ENCODE peak calls at places on chromosomes 2 and 18, in four cellular contexts. D is heart right ventricle, A is GM23248, N is adrenal gland. K is an unnamed sample. For H3K4me1, the result is how much of the 10 kb centered on the place peaks cover.

GRCh38 chr2:197236816-197237215 is 73.8 kb downstream of the ANKRD44 start:
- DNase-seq in D (no peak), N (no peak), A (no peak), K (no peak)

GRCh38 chr2:127032601-127033000 is 74.4 kb downstream of the BIN1 start:
- DNase-seq in N (no peak), A (peak), D (no peak), K (no peak)

GRCh38 chr2:219000569-219000960 is 7.3 kb upstream of the CRYBA2 start:
- DNase-seq in D (no peak), N (no peak), A (no peak), K (no peak)

GRCh38 chr2:205540066-205540465 is 142.2 kb upstream of the NRP2 start:
- DNase-seq in D (no peak), N (no peak), A (no peak), K (no peak)

GRCh38 chr2:204325468-204325867 is 219.8 kb upstream of the PARD3B start:
- DNase-seq in N (peak), A (peak), D (peak), K (no peak)

GRCh38 chr2:124609667-124610066 is 584.6 kb downstream of the CNTNAP5 start:
- DNase-seq in A (no peak), D (no peak), N (no peak), K (no peak)

GRCh38 chr2:11863103-11863502 is 116.7 kb downstream of the LPIN1 start:
- DNase-seq in D (no peak), N (no peak), A (no peak), K (no peak)

GRCh38 chr2:211349031-211349430 is 792.6 kb downstream of the CPS1 start:
- DNase-seq in D (no peak), A (no peak), N (no peak), K (no peak)

GRCh38 chr2:222024934-222025890 is 273.6 kb downstream of the PAX3 start:
- DNase-seq in A (peak), N (no peak), D (no peak), K (no peak)

GRCh38 chr2:767944-768343 is 90.7 kb upstream of the TMEM18 start:
- DNase-seq in N (no peak), A (no peak), D (no peak), K (no peak)

GRCh38 chr2:62410015-62410453 is 96.0 kb downstream of the TMEM17 start:
- DNase-seq in N (no peak), D (peak), A (no peak), K (no peak)

GRCh38 chr2:30185175-30185574 is 38.4 kb downstream of the YPEL5 start:
- DNase-seq in N (no peak), A (peak), D (no peak), K (no peak)

GRCh38 chr2:231455222-231455621 is 9.1 kb downstream of the NCL start:
- DNase-seq in N (no peak), D (no peak), A (no peak), K (no peak)

GRCh38 chr2:171723724-171724683 is 36.7 kb downstream of the DYNC1I2 start:
- DNase-seq in N (no peak), D (no peak), A (no peak), K (no peak)

GRCh38 chr2:20516646-20517341 is 69.9 kb downstream of the RHOB start:
- DNase-seq in A (peak), N (peak), D (no peak), K (no peak)

GRCh38 chr2:105749583-105750399 is 5.1 kb downstream of the NCK2 start:
- DNase-seq in N (peak), D (no peak), A (no peak), K (no peak)
- H3K4me1 ChIP-seq in N (under half), D (half or more), A (under half), K (half or more)

GRCh38 chr2:100252811-100253698 is 69.2 kb downstream of the LONRF2 start:
- DNase-seq in A (no peak), D (no peak), N (no peak), K (peak)
- H3K4me1 ChIP-seq in A (under half), D (under half), N (under half), K (under half)

GRCh38 chr2:75605770-75606535 is 40.6 kb upstream of the MRPL19 start:
- DNase-seq in N (no peak), A (peak), D (no peak), K (no peak)

GRCh38 chr2:75600418-75601088 is 39.8 kb upstream of the EVA1A start:
- DNase-seq in D (no peak), A (no peak), N (no peak), K (no peak)

GRCh38 chr2:75603477-75603876 is 42.7 kb upstream of the EVA1A start:
- DNase-seq in N (no peak), D (no peak), A (peak), K (no peak)

GRCh38 chr2:75604479-75604878 is 42.1 kb upstream of the MRPL19 start:
- DNase-seq in N (no peak), A (peak), D (no peak), K (no peak)

DNA sequence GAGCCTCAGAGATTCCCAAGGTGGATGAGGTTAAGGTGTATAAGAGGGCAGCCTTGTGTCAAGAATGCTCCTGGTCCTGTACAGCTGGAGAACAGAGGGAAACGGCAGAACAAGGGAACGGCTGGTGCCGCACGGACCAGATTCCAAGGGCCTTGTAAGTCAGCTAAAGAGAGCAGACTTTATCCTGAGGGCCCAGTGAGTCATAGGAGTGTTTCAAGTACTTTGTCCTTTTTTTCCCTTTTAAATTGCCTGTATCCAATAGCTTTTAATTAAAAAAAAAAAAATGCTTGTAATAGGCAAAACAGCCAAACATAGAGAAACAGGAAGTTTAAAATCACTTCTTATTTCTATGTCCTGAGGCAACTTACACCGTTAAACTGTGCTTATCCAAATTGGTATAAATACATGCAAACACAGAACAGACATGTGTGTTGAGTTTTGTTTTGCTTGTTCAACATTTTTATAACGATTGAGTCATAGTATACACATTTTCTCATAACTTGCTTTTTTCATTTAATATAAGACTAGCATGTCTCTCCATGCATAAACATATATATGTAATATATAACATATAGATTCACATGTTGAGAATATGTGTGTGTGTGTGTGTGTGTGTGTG is 42.1 kb upstream of the EVA1A start:
- DNase-seq in A (peak), D (no peak), N (peak), K (no peak)
- H3K4me1 ChIP-seq in A (half or more), D (under half), N (under half), K (under half)

DNA sequence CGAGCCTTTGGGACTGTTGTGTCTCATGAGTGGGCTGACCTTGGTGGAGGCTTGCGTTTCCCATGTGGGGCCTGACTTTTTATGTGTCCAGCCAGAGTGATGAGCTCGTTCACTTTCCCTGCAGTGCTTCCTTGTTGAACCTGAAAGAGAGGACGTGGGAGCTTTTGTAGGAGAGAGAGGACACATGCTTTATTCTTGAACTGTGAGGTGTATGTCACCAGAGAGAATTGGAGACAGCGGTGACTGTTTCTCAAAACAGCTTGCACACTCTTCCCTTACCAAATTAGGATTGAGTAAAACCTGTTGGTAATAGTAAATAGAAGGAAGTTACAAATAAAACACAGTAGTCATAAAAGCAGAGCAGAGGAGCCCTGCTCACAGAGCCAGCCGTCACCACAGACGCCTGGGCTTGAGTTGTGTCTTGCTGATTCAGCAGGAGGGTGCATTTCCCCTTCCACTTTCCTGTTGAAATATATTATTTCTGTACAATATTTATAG is 60.7 kb downstream of the INPP4A start:
- DNase-seq in N (peak), D (no peak), A (peak), K (peak)
- H3K4me1 ChIP-seq in N (under half), D (half or more), A (under half), K (half or more)

DNA sequence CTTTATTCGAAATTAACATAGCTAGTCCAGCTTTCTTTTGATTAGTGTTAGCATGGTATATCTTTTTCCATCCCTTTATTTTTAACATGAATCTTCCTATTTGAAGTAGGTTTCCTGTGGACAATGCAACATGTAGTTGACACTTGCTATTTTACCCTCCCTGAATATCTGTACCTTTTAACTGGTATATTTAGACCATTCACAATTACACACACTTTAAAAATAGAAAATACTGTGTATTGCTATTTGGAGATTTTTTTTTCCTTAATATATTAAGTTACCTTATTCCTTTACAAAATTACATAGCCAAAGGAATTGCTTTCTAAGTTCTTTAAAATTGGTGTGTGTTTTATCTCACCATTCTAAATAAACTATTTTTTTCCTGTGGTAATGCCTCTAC is 15.0 kb downstream of the RNF144A start:
- DNase-seq in A (no peak), D (no peak), N (no peak), K (no peak)
- H3K4me1 ChIP-seq in A (under half), D (under half), N (under half), K (half or more)

GRCh38 chr2:178204987-178205386 is 10.7 kb downstream of the OSBPL6 start:
- DNase-seq in N (no peak), A (no peak), D (no peak), K (no peak)
- H3K4me1 ChIP-seq in N (under half), A (under half), D (under half), K (under half)

DNA sequence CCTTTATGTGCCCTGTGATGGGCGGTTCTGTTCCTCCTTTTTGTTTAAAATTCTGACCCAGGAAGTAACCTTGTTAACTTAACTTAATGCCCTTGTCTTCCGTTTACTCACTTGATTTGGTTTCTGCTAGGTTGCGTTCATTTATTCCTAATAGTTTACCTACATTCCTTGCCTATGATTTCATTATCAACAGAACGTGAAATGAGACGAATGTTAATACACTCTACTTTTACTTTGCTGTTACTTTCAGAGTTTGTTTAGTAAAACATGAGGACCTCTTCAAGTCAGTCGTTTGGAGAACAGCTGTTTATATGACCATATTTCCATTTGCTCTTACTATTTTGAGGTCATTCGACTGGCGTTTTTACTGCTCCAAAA is 666 bp downstream of the CEP192 start:
- DNase-seq in D (no peak), N (no peak), A (peak), K (no peak)
- H3K4me1 ChIP-seq in D (under half), N (under half), A (under half), K (under half)

GRCh38 chr18:75199327-75199726 is 9.6 kb downstream of the PTGR3 start:
- DNase-seq in D (no peak), A (peak), N (no peak), K (no peak)

GRCh38 chr18:75201936-75202335 is 7.0 kb downstream of the PTGR3 start:
- DNase-seq in D (no peak), N (no peak), A (no peak), K (no peak)

GRCh38 chr18:75200644-75201272 is 8.2 kb downstream of the PTGR3 start:
- DNase-seq in N (no peak), D (no peak), A (no peak), K (no peak)

GRCh38 chr18:75201273-75201898 is 7.6 kb downstream of the PTGR3 start:
- DNase-seq in D (no peak), N (no peak), A (no peak), K (no peak)

GRCh38 chr18:75200071-75200470 is 8.9 kb downstream of the PTGR3 start:
- DNase-seq in N (no peak), A (no peak), D (no peak), K (no peak)
- H3K4me1 ChIP-seq in N (under half), A (under half), D (under half), K (half or more)

DNA sequence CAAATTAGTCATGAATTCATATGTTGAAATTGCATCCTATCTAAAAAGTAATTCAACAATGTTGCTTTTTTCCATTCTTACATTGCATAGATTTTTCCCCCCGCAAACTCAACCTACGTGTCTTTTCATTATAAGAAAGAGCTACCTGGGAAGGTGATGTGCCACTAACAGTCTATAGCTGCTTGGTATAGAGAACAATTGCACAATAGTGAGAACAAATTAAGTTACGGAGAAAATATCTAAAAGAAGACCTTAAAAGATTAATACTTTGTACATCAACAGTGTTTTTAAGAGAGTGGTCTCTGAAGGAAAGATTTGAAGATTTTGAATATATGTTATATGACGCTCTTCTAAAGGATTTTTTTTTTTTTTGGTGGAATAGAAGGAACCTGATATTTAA is 111.8 kb downstream of the STK39 start:
- DNase-seq in N (no peak), D (no peak), A (no peak), K (no peak)
- H3K4me1 ChIP-seq in N (under half), D (under half), A (under half), K (half or more)